ENCODE peak calls at places on chromosomes 13 and 19, in six cellular contexts. R is upper lobe of right lung, V is thoracic aorta, Z is psoas muscle, S is mammary epithelial cell, N is colonic mucosa. M is an unnamed sample. For H3K4me1, the result is how much of the 10 kb centered on the place peaks cover.

GRCh38 chr19:29539668-29540067 is 13.9 kb downstream of the VSTM2B start:
- DNase-seq in R (peak), V (no peak), Z (no peak), S (no peak), N (no peak), M (no peak)

GRCh38 chr19:14565765-14566711 is 5.8 kb downstream of the NDUFB7 start:
- DNase-seq in R (no peak), V (no peak), Z (no peak), S (no peak), N (no peak), M (no peak)

GRCh38 chr19:5908773-5909442 is 4.2 kb downstream of the VMAC start:
- DNase-seq in R (no peak), V (no peak), Z (no peak), S (no peak), N (no peak), M (no peak)

GRCh38 chr19:58345558-58345957 is 7.7 kb downstream of the A1BG start:
- DNase-seq in R (no peak), V (no peak), Z (no peak), S (no peak), N (no peak), M (peak)

GRCh38 chr13:68697551-68697950 is 1410.1 kb upstream of the ATXN8OS start:
- DNase-seq in R (no peak), V (no peak), Z (no peak), S (no peak), N (no peak), M (no peak)

GRCh38 chr13:81425286-81425685 is 1084.4 kb upstream of the SPRY2 start:
- DNase-seq in R (no peak), V (no peak), Z (no peak), S (no peak), N (no peak), M (no peak)

GRCh38 chr13:27023385-27023784 is 148.2 kb downstream of the USP12 start:
- DNase-seq in R (no peak), V (no peak), Z (no peak), S (no peak), N (no peak), M (no peak)

GRCh38 chr19:11453468-11454341 is 18.3 kb downstream of the PRKCSH start:
- DNase-seq in R (no peak), V (no peak), Z (no peak), S (no peak), N (no peak), M (no peak)

GRCh38 chr19:43476606-43477005 is 11.2 kb upstream of the LYPD3 start:
- DNase-seq in R (no peak), V (no peak), Z (no peak), S (peak), N (no peak), M (peak)

GRCh38 chr19:12939292-12939606 is 840 bp downstream of the CALR start:
- DNase-seq in R (no peak), V (no peak), Z (peak), S (peak), N (no peak), M (peak)

GRCh38 chr13:34567558-34567957 is 374.5 kb upstream of the NBEA start:
- DNase-seq in R (no peak), V (no peak), Z (no peak), S (no peak), N (no peak), M (no peak)

GRCh38 chr19:50567052-50567841 is 988 bp downstream of the LRRC4B start:
- DNase-seq in R (no peak), V (no peak), Z (no peak), S (no peak), N (no peak), M (no peak)

GRCh38 chr19:4144666-4145261 is 8.7 kb upstream of the CREB3L3 start:
- DNase-seq in R (no peak), V (no peak), Z (no peak), S (no peak), N (peak), M (peak)

GRCh38 chr19:55482967-55483671 is 1.9 kb upstream of the NAT14 start:
- DNase-seq in R (no peak), V (no peak), Z (peak), S (no peak), N (no peak), M (no peak)
- H3K4me1 ChIP-seq in R (under half), V (under half), Z (under half), S (under half), N (under half), M (under half)

DNA sequence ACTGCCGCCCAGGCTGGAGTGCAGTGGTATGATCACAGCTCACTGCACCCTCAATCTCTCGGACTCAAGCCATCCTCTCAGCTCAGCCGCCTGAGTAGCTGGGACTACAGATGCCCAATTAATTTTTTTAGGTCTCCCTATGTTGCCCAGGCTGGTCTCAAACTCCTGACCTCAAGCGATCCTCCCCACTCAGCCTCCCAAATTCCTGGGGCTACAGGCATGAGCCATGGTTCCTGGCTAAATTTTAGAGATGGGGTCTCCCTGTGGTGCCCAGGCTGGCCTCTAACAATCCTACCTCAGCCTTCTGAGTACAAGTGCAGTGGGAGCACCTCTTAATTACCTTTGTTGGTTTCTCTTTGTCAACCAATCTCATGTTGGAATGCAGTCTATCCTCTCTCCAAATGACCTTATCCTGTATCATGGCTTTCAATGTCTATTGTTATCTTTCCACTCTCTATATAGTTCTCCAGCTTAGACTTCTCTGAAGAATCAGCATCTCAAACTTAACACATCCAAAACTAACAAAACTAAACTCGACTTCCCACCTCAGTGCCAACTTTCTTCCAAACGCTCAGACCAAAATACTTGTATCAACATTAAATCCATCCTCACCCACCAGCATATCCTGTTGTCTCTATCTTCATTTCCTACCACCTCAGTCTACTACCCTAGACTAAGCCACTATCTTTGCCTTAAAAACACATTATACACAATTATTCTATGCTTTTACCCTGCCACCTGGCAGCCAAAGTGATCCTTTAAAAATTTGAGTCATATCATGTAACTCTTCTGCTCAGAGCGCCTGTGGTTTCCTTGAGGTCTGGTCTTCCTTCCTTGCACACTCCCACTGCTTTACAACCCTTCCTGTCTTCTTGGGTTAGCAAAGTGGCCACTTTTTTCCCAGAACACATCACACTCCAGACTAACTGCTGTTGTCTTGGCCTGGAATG is 6.7 kb downstream of the TPT1 start:
- DNase-seq in R (no peak), V (no peak), Z (no peak), S (peak), N (no peak), M (no peak)
- H3K4me1 ChIP-seq in R (half or more), V (half or more), Z (half or more), S (half or more), N (under half), M (half or more)

GRCh38 chr13:113843864-113844556 is 19.9 kb downstream of the GAS6 start:
- DNase-seq in R (peak), V (no peak), Z (peak), S (no peak), N (no peak), M (no peak)
- H3K4me1 ChIP-seq in R (under half), V (under half), Z (under half), S (under half), N (under half), M (under half)

DNA sequence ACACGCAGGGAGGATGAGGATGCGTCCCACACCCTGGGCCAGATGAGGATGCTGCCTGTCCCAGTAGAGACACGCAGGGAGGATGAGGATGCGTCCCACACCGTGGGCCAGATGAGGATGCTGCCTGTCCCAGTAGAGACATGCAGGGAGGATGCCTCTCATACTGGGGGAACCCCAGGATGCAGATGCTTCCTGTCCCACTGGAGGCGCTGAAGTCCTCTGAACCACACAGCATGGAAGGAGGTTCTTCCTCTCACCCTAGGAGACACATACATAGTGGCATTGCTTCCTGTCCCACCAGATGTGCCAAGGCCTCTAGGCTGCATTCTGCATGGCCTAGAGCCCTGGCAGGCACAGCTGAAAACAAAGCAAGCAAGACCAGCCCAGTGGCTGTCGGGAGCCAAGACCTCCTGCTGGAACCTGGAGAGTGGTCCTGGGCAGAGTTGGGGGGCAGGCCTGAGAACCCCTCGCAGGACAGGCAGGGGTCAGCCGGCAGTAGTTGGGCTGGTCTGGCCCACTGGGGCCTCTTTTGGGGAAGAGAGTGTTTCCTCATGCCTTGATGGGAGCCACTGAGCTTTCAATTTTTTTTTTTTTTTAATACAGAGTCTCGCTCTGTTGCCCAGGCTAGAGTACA is 4.3 kb downstream of the HPN start:
- DNase-seq in R (no peak), V (no peak), Z (no peak), S (peak), N (no peak), M (no peak)
- H3K4me1 ChIP-seq in R (under half), V (under half), Z (half or more), S (under half), N (under half), M (under half)

DNA sequence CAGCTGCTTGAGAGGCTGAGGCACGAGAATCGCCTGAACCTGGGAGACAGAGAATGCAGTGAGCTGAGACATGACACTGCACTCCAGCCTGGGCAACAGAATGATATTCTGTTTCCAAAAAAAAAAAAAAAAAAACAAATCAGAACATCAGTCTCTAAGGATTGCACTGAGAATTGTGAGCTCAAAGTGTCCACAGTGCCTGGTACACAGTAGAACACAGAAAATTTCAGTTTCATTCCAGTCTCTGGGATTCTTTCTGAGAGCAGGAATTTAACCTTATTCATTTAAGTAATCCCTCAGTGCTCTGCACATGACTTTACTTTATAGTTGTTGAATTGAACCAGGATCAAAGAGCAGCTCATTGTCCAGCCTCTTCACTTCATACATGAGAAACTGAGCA is 25.9 kb upstream of the GATAD2A start:
- DNase-seq in R (no peak), V (no peak), Z (no peak), S (no peak), N (no peak), M (no peak)
- H3K4me1 ChIP-seq in R (under half), V (under half), Z (under half), S (under half), N (under half), M (under half)

GRCh38 chr19:19405919-19406877 is 723 bp downstream of the GATAD2A start:
- DNase-seq in R (peak), V (no peak), Z (peak), S (peak), N (peak), M (peak)
- H3K4me1 ChIP-seq in R (half or more), V (under half), Z (half or more), S (under half), N (under half), M (half or more)

DNA sequence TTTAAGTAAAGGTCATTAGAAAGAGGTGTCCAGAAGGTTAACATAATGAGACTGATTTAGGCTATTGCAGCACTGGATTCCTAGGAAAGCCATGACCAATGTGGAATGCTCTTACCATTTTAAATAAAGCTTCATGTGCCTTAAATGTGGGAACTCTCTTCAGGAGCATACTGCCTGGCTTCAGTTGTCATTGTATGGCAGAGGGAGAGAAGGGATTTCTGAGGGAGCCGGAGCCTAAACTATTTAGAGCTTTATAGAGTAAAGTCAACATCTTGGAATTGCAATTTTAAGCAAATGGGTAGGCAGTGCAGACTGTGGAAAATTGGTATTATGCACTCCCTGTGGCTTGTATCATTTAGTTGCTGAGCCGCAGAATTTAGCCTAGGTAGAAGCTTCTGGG is 2041.4 kb downstream of the PCDH9 start:
- DNase-seq in R (no peak), V (no peak), Z (no peak), S (no peak), N (no peak), M (peak)
- H3K4me1 ChIP-seq in R (under half), V (under half), Z (under half), S (under half), N (under half), M (under half)

GRCh38 chr19:33902395-33902794 is 105.7 kb downstream of the KCTD15 start:
- DNase-seq in R (no peak), V (no peak), Z (no peak), S (no peak), N (no peak), M (no peak)

GRCh38 chr19:33895366-33895765 is 98.7 kb downstream of the KCTD15 start:
- DNase-seq in R (no peak), V (no peak), Z (no peak), S (no peak), N (no peak), M (no peak)

GRCh38 chr19:33900817-33901216 is 104.1 kb downstream of the KCTD15 start:
- DNase-seq in R (no peak), V (no peak), Z (no peak), S (no peak), N (no peak), M (no peak)

GRCh38 chr19:33894787-33895186 is 98.1 kb downstream of the KCTD15 start:
- DNase-seq in R (no peak), V (no peak), Z (no peak), S (no peak), N (no peak), M (no peak)

DNA sequence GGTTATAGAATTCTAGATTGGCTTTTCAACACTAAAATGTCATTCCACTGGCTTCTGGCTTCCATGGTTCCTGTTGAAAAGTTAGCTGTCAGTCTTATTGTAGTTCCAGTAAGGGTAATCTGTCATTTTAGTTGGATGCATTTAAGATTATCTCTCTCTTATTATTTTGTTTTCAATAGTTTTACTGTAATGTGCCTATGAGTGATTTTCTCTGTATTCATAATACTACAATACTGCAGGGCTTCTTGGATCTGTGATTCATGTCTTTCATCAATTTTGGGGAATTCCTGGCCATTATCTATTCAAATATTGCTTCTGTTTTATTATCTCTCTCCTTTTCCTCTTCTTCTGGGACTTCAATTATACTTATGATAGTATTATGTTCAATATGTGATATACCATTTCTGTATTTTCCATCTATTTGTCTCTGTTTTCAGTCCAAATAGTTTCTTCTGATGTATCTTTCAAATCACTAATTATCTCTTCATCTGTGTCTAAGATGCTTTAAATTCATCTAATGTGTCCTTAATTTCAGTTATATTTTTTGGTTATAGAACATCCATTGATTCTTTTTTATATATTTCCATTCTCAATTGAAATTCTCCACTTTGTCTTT is 101.5 kb downstream of the KCTD15 start:
- DNase-seq in R (no peak), V (no peak), Z (no peak), S (no peak), N (no peak), M (no peak)
- H3K4me1 ChIP-seq in R (under half), V (under half), Z (under half), S (under half), N (under half), M (under half)

GRCh38 chr13:111202745-111203144 is 87.6 kb downstream of the ARHGEF7 start:
- DNase-seq in R (no peak), V (no peak), Z (no peak), S (no peak), N (no peak), M (peak)
- H3K4me1 ChIP-seq in R (under half), V (under half), Z (half or more), S (under half), N (under half), M (under half)

DNA sequence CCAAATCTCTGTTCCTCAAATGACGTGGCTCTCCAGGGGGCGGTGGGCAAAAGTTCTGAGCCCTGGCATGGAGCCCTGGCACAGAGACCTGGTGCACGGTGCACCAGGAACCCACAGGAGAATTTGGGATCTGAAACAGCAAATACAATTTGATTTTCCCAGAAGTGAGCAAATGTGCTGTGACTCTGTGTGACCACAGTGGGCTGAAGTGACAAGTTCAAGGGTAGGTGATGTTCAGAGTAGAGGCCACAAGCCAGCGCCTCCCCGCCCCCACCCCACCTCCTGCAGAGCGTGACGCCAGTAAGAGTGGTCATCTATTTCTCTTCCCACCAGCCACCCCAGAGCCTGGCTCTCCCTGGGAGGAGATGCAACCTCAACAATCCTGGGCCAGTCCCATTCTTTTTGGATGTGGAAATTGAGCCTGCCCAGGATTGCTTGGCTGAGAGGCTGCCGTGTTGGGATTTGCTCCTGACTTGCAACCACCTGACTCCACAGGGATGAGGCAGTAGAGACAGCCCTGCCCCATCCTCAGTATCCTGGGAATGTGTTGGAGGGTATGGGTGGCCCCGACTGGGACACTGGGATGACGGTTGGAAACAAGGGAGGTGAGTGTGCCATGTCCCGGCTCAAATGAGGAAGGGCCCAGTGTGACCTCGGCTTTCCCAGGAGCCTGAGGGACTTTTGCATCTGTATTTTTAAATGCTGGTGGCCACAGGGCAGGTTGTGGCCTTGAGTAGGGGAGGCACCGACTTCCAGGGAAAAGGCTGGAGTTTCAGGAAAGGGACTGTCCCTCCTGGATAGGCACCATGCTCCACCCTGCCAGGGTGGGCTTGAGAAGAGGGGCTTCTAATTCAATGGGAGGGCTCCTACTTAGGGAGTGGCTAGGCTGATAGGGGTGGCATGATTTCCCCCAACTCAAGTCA is 11.0 kb upstream of the BCL3 start:
- DNase-seq in R (no peak), V (no peak), Z (no peak), S (no peak), N (no peak), M (no peak)
- H3K4me1 ChIP-seq in R (under half), V (under half), Z (under half), S (under half), N (under half), M (under half)

M was measured in adipocyte.